ENCODE peak calls at places on chromosomes 2 and 18, in five cellular contexts. Y is fibroblast of lung; I is K562; N is CD8-positive, alpha-beta T cell; X is body of pancreas. F is an unnamed sample. For H3K36me3 and H3K27me3, the result is how much of the 10 kb centered on the place peaks cover.

GRCh38 chr2:179218848-179219594 is 45.6 kb downstream of the SESTD1 start:
- DNase-seq in N (peak), I (peak), Y (peak), X (peak), F (peak)

GRCh38 chr2:236610991-236611821 is 41.6 kb downstream of the ACKR3 start:
- DNase-seq in I (no peak), N (no peak), Y (no peak), X (no peak), F (peak)

GRCh38 chr2:160405077-160405865 is 88.3 kb downstream of the RBMS1 start:
- DNase-seq in I (no peak), N (no peak), Y (no peak), X (no peak), F (no peak)

GRCh38 chr2:3481011-3481400 is 38.3 kb downstream of the ADI1 start:
- DNase-seq in Y (no peak), X (no peak), N (no peak), I (no peak), F (no peak)

GRCh38 chr2:62112192-62112591 is 83.7 kb upstream of the B3GNT2 start:
- DNase-seq in I (no peak), X (no peak), Y (no peak), N (no peak), F (no peak)

GRCh38 chr18:10797882-10798281 is 272.1 kb downstream of the NAPG start:
- DNase-seq in Y (no peak), N (no peak), X (no peak), I (peak), F (no peak)

GRCh38 chr2:67997528-67998267 is 65.1 kb downstream of the C1D start:
- DNase-seq in I (no peak), N (no peak), Y (peak), X (no peak), F (peak)

GRCh38 chr2:39275016-39275415 is 31.2 kb upstream of the CDKL4 start:
- DNase-seq in I (no peak), N (no peak), X (no peak), Y (no peak), F (peak)

GRCh38 chr18:69845588-69846506 is 101.8 kb downstream of the CD226 start:
- DNase-seq in Y (peak), N (no peak), I (peak), X (peak), F (no peak)

GRCh38 chr18:28526196-28526595 is 349.3 kb upstream of the CDH2 start:
- DNase-seq in I (no peak), X (no peak), N (no peak), Y (no peak), F (no peak)
- H3K36me3 ChIP-seq in I (under half), X (under half), N (under half), Y (under half), F (under half)

GRCh38 chr2:23291274-23291673 is 93.7 kb upstream of the KLHL29 start:
- DNase-seq in X (peak), Y (no peak), N (no peak), I (no peak), F (no peak)
- H3K4me3 ChIP-seq in X (no peak), Y (no peak), N (no peak), I (no peak), F (no peak)

GRCh38 chr2:119156105-119156890 is 2.3 kb downstream of the C1QL2 start:
- DNase-seq in N (no peak), X (no peak), I (no peak), Y (no peak), F (no peak)

GRCh38 chr2:119157850-119158511 is 570 bp downstream of the C1QL2 start:
- DNase-seq in I (no peak), X (no peak), Y (no peak), N (no peak), F (no peak)

GRCh38 chr2:119156891-119157773 is 1.4 kb downstream of the C1QL2 start:
- DNase-seq in Y (no peak), X (no peak), N (no peak), I (no peak), F (no peak)

GRCh38 chr2:119158563-119159347 is at the start of gene C1QL2:
- DNase-seq in X (no peak), Y (no peak), N (no peak), I (no peak), F (peak)

GRCh38 chr2:119160361-119160965 is 1.9 kb upstream of the C1QL2 start:
- DNase-seq in N (no peak), I (no peak), X (no peak), Y (no peak), F (no peak)
- H3K27me3 ChIP-seq in N (under half), I (under half), X (under half), Y (under half), F (under half)

GRCh38 chr2:239127513-239127912 is 273.3 kb downstream of the HDAC4 start:
- DNase-seq in N (no peak), I (no peak), Y (no peak), X (no peak), F (no peak)
- H3K36me3 ChIP-seq in N (under half), I (under half), Y (under half), X (under half), F (under half)

GRCh38 chr2:232240896-232241295 is 137.7 kb upstream of the ALPP start:
- DNase-seq in N (no peak), Y (no peak), I (no peak), X (no peak), F (no peak)
- H3K4me3 ChIP-seq in N (no peak), Y (no peak), I (no peak), X (no peak), F (no peak)

DNA sequence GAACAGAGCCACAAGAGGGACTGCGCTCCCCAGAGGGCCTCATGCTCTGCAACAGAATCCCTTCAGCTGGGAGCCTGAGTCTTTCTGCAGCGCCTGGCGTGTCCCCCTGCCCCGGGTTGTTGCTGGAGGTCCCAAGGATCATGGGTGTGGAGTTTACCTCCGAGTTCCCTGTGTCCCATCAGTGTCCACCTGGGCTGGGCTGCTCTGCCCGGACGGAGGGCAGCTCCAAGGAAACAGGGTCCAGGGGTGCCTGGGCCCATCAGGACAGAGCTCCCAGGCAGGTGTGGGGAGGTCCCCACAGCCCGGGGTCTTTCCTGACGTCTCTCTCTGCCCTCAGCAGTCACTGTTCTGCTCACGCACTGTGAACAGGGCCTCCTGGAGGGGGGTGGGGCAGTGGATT is 63.5 kb downstream of the EMILIN2 start:
- DNase-seq in I (no peak), Y (no peak), X (no peak), N (no peak), F (no peak)
- H3K27me3 ChIP-seq in I (under half), Y (under half), X (under half), N (under half), F (under half)